ENCODE peak calls at places on chromosomes 16 and 17, in nine cellular contexts. H, Z, B, P, R, J, Q, F and T are unnamed samples.

GRCh38 chr17:78147315-78147998 is 1.3 kb downstream of the C17orf99 start:
- DNase-seq in H (no peak), Q (no peak), F (no peak), B (no peak), R (no peak), J (no peak), Z (no peak), P (peak), T (no peak)

GRCh38 chr17:62757518-62757951 is 50.6 kb downstream of the MARCHF10 start:
- DNase-seq in J (no peak), B (no peak), R (no peak), Q (no peak), F (no peak), Z (no peak), P (no peak), H (no peak), T (no peak)

GRCh38 chr17:50219345-50219744 is 17.9 kb upstream of the COL1A1 start:
- DNase-seq in R (peak), H (no peak), Z (no peak), J (no peak), F (no peak), Q (no peak), P (no peak), B (no peak), T (peak)

GRCh38 chr17:80968602-80969029 is 23.0 kb upstream of the CHMP6 start:
- DNase-seq in F (peak), Q (no peak), H (no peak), R (no peak), B (no peak), P (no peak), J (no peak), Z (no peak), T (peak)

GRCh38 chr17:41965694-41966375 is 760 bp upstream of the CNP start:
- DNase-seq in F (peak), Q (peak), P (peak), B (peak), J (peak), R (peak), Z (peak), H (peak), T (no peak)

GRCh38 chr17:81656118-81656743 is at the start of gene PDE6G:
- DNase-seq in F (no peak), Q (no peak), J (no peak), B (no peak), H (no peak), R (no peak), P (no peak), Z (no peak), T (no peak)

GRCh38 chr17:42321555-42321954 is 33.3 kb downstream of the STAT5A start:
- DNase-seq in Z (no peak), J (no peak), F (no peak), Q (no peak), P (no peak), H (no peak), R (no peak), B (no peak), T (no peak)

GRCh38 chr17:68820825-68821481 is 134.2 kb downstream of the ABCA8 start:
- DNase-seq in B (no peak), R (no peak), J (no peak), Z (no peak), P (no peak), F (no peak), H (no peak), Q (no peak), T (no peak)

GRCh38 chr17:80034977-80035686 is 540 bp downstream of the TBC1D16 start:
- DNase-seq in Q (peak), J (peak), F (no peak), H (peak), Z (peak), R (peak), P (peak), B (peak), T (no peak)

GRCh38 chr16:13923703-13924298 is 3.8 kb downstream of the ERCC4 start:
- DNase-seq in F (peak), Z (no peak), J (no peak), H (no peak), Q (no peak), R (peak), P (peak), B (no peak), T (peak)

GRCh38 chr17:52395308-52395707 is 236.8 kb upstream of the CA10 start:
- DNase-seq in Z (no peak), H (no peak), J (no peak), R (no peak), B (no peak), Q (no peak), P (no peak), F (no peak), T (no peak)